ENCODE peak calls at places on chromosomes 5 and 9, in seven cellular contexts. V is mesendoderm; M is activated CD4-positive, alpha-beta T cell treated with anti-CD3 and anti-CD28 coated beads for 1 hour; A is lower lobe of right lung; E is foreskin melanocyte; Y is aorta; B is COR-L47. T is an unnamed sample.

GRCh38 chr9:116494815-116495634 is 192.1 kb upstream of the TRIM32 start:
- DNase-seq in A (no peak), V (peak; percentile 61), M (no peak), E (no peak), B (no peak), Y (no peak), T (no peak)

GRCh38 chr5:171975262-171975876 is 31.1 kb downstream of the FBXW11 start:
- DNase-seq in A (no peak), V (peak; percentile 76), B (peak; percentile 30), E (peak; percentile 8), Y (no peak), M (no peak), T (no peak)

GRCh38 chr9:101117091-101117490 is 88.6 kb downstream of the PLPPR1 start:
- DNase-seq in M (no peak), A (no peak), E (no peak), B (no peak), Y (no peak), V (peak; percentile 68), T (no peak)

GRCh38 chr5:107519900-107520354 is 150.8 kb downstream of the EFNA5 start:
- DNase-seq in V (peak; percentile 76), A (no peak), E (no peak), B (no peak), Y (no peak), M (no peak), T (peak; percentile 57)

GRCh38 chr5:116990010-116990409 is 415.4 kb upstream of the SEMA6A start:
- DNase-seq in V (no peak), M (no peak), A (no peak), E (peak; percentile 99), Y (no peak), B (no peak), T (no peak)

GRCh38 chr9:136757328-136757727 is 715 bp downstream of the LCN8 start:
- DNase-seq in B (no peak), Y (peak; percentile 48), A (no peak), M (no peak), E (no peak), V (no peak), T (no peak)

GRCh38 chr5:65801332-65801731 is 79.3 kb downstream of the NLN start:
- DNase-seq in M (no peak), E (peak; percentile 98), V (peak; percentile 23), A (no peak), Y (no peak), B (no peak), T (peak; percentile 86)

GRCh38 chr5:124599048-124599973 is 147.1 kb downstream of the ZNF608 start:
- DNase-seq in A (no peak), B (no peak), E (no peak), Y (no peak), V (no peak), M (no peak), T (peak; percentile 78)

GRCh38 chr5:132812123-132812948 is 766 bp upstream of the SOWAHA start:
- DNase-seq in B (no peak), M (no peak), V (no peak), A (no peak), Y (no peak), E (no peak), T (no peak)

GRCh38 chr5:144774247-144774646 is 603.6 kb downstream of the KCTD16 start:
- DNase-seq in B (no peak), A (no peak), Y (no peak), V (no peak), E (no peak), M (no peak), T (no peak)

GRCh38 chr9:116580853-116581252 is 106.3 kb upstream of the TRIM32 start:
- DNase-seq in A (no peak), B (no peak), M (no peak), V (no peak), E (no peak), Y (no peak), T (no peak)

GRCh38 chr5:121221483-121221882 is 630.2 kb upstream of the FTMT start:
- DNase-seq in V (no peak), Y (no peak), M (no peak), B (no peak), A (no peak), E (no peak), T (no peak)

GRCh38 chr5:138890686-138891085 is 15.6 kb upstream of the LRRTM2 start:
- DNase-seq in V (peak; percentile 44), B (no peak), Y (no peak), A (no peak), M (no peak), E (no peak), T (no peak)

GRCh38 chr9:71743217-71743705 is 25.1 kb downstream of the CEMIP2 start:
- DNase-seq in A (no peak), B (no peak), E (no peak), Y (no peak), V (no peak), M (no peak), T (peak; percentile 91)

GRCh38 chr9:128101231-128101641 is 26.3 kb downstream of the PTGES2 start:
- DNase-seq in M (no peak), A (peak; percentile 31), V (no peak), B (no peak), E (no peak), Y (peak; percentile 74), T (no peak)

GRCh38 chr9:133089271-133089671 is 27.5 kb downstream of the CEL start:
- DNase-seq in V (peak; percentile 5), E (no peak), B (peak; percentile 10), M (no peak), Y (no peak), A (no peak), T (no peak)

GRCh38 chr9:79447760-79448159 is 124.0 kb upstream of the TLE4 start:
- DNase-seq in M (no peak), Y (no peak), E (peak; percentile 11), V (peak; percentile 2), A (no peak), B (no peak), T (no peak)

GRCh38 chr9:137879566-137880150 is 2.1 kb downstream of the CACNA1B start:
- DNase-seq in V (no peak), B (no peak), M (no peak), A (peak; percentile 10), E (no peak), Y (no peak), T (no peak)

GRCh38 chr5:41722359-41722950 is 147.8 kb downstream of the OXCT1 start:
- DNase-seq in B (peak; percentile 2), M (no peak), E (peak; percentile 1), Y (no peak), A (no peak), V (peak; percentile 5), T (peak; percentile 19)

GRCh38 chr9:126062158-126062929 is 264.3 kb upstream of the MVB12B start:
- DNase-seq in B (no peak), V (no peak), M (no peak), Y (peak; percentile 37), E (no peak), A (no peak), T (no peak)

GRCh38 chr5:139688712-139689413 is 40.7 kb downstream of the CXXC5 start:
- DNase-seq in E (no peak), Y (no peak), B (no peak), A (no peak), V (peak; percentile 68), M (no peak), T (no peak)

GRCh38 chr5:113212244-113212920 is 222.4 kb downstream of the TSSK1B start:
- DNase-seq in E (peak; percentile 59), Y (no peak), B (peak; percentile 88), A (no peak), V (no peak), M (no peak), T (peak; percentile 70)

GRCh38 chr5:143760137-143760505 is 51.8 kb upstream of the HMHB1 start:
- DNase-seq in B (no peak), E (no peak), Y (no peak), M (no peak), V (no peak), A (no peak), T (no peak)

T was measured in fibroblast of lung.